ENCODE peak calls at places on chromosome 20, in four cellular contexts. One of them, this sample, is unnamed.

GRCh38 chr20:58231678-58232077 is 3.2 kb upstream of the ANKRD60 start:
- DNase-seq in CD8-positive, alpha-beta T cell: no peak
- DNase-seq in substantia nigra: no peak
- DNase-seq in heart left ventricle: no peak
- DNase-seq in this sample: no peak

GRCh38 chr20:38499366-38499765 is 26.7 kb downstream of the RALGAPB start:
- DNase-seq in substantia nigra: no peak
- DNase-seq in CD8-positive, alpha-beta T cell: no peak
- DNase-seq in heart left ventricle: no peak
- DNase-seq in this sample: no peak

GRCh38 chr20:62482136-62482833 is 6.5 kb upstream of the GATA5 start:
- DNase-seq in CD8-positive, alpha-beta T cell: no peak
- DNase-seq in heart left ventricle: no peak
- DNase-seq in substantia nigra: no peak
- DNase-seq in this sample: no peak

GRCh38 chr20:63381781-63382431 is 20.8 kb upstream of the CHRNA4 start:
- DNase-seq in substantia nigra: no peak
- DNase-seq in heart left ventricle: no peak
- DNase-seq in CD8-positive, alpha-beta T cell: no peak
- DNase-seq in this sample: no peak

GRCh38 chr20:11368537-11368936 is 549.2 kb upstream of the BTBD3 start:
- DNase-seq in substantia nigra: no peak
- DNase-seq in CD8-positive, alpha-beta T cell: no peak
- DNase-seq in heart left ventricle: no peak
- DNase-seq in this sample: no peak

GRCh38 chr20:33229843-33230242 is 6.0 kb upstream of the BPIFA1 start:
- DNase-seq in heart left ventricle: no peak
- DNase-seq in substantia nigra: no peak
- DNase-seq in CD8-positive, alpha-beta T cell: no peak
- DNase-seq in this sample: no peak

GRCh38 chr20:717271-717670 is 41.7 kb upstream of the SCRT2 start:
- DNase-seq in heart left ventricle: no peak
- DNase-seq in CD8-positive, alpha-beta T cell: no peak
- DNase-seq in substantia nigra: no peak
- DNase-seq in this sample: no peak

GRCh38 chr20:63955846-63956663 is at the start of gene UCKL1:
- DNase-seq in heart left ventricle: peak
- DNase-seq in substantia nigra: peak
- DNase-seq in CD8-positive, alpha-beta T cell: peak
- DNase-seq in this sample: peak

GRCh38 chr20:60961551-60961950 is 290.5 kb upstream of the CDH4 start:
- DNase-seq in CD8-positive, alpha-beta T cell: no peak
- DNase-seq in substantia nigra: no peak
- DNase-seq in heart left ventricle: no peak
- DNase-seq in this sample: no peak

GRCh38 chr20:62632575-62632974 is 9.7 kb upstream of the SLCO4A1 start:
- DNase-seq in substantia nigra: no peak
- DNase-seq in heart left ventricle: no peak
- DNase-seq in CD8-positive, alpha-beta T cell: no peak
- DNase-seq in this sample: no peak

GRCh38 chr20:2984956-2985661 is 58.3 kb upstream of the GNRH2 start:
- DNase-seq in substantia nigra: no peak
- DNase-seq in CD8-positive, alpha-beta T cell: no peak
- DNase-seq in heart left ventricle: no peak
- DNase-seq in this sample: no peak

GRCh38 chr20:43751167-43752050 is 24.6 kb upstream of the GTSF1L start:
- DNase-seq in CD8-positive, alpha-beta T cell: no peak
- DNase-seq in substantia nigra: no peak
- DNase-seq in heart left ventricle: no peak
- DNase-seq in this sample: no peak

GRCh38 chr20:22768779-22769178 is 184.4 kb upstream of the FOXA2 start:
- DNase-seq in CD8-positive, alpha-beta T cell: no peak
- DNase-seq in substantia nigra: no peak
- DNase-seq in heart left ventricle: no peak
- DNase-seq in this sample: no peak

GRCh38 chr20:59606566-59606965 is 2.2 kb downstream of the PHACTR3 start:
- DNase-seq in substantia nigra: no peak
- DNase-seq in heart left ventricle: no peak
- DNase-seq in CD8-positive, alpha-beta T cell: no peak
- DNase-seq in this sample: no peak

GRCh38 chr20:62063981-62064787 is 1.5 kb downstream of the TAF4 start:
- DNase-seq in CD8-positive, alpha-beta T cell: no peak
- DNase-seq in substantia nigra: no peak
- DNase-seq in heart left ventricle: peak
- DNase-seq in this sample: no peak

GRCh38 chr20:57465943-57466342 is 59.0 kb downstream of the CTCFL start:
- DNase-seq in substantia nigra: no peak
- DNase-seq in CD8-positive, alpha-beta T cell: no peak
- DNase-seq in heart left ventricle: no peak
- DNase-seq in this sample: no peak

GRCh38 chr20:63495771-63496403 is 3.0 kb downstream of the EEF1A2 start:
- DNase-seq in CD8-positive, alpha-beta T cell: peak
- DNase-seq in heart left ventricle: peak
- DNase-seq in substantia nigra: peak
- DNase-seq in this sample: no peak

GRCh38 chr20:25005220-25005619 is 12.7 kb upstream of the APMAP start:
- DNase-seq in CD8-positive, alpha-beta T cell: no peak
- DNase-seq in substantia nigra: no peak
- DNase-seq in heart left ventricle: peak
- DNase-seq in this sample: no peak

GRCh38 chr20:49889245-49889942 is 25.9 kb downstream of the SPATA2 start:
- DNase-seq in substantia nigra: no peak
- DNase-seq in heart left ventricle: no peak
- DNase-seq in CD8-positive, alpha-beta T cell: no peak
- DNase-seq in this sample: no peak

GRCh38 chr20:49888341-49889244 is 26.7 kb downstream of the SPATA2 start:
- DNase-seq in CD8-positive, alpha-beta T cell: peak
- DNase-seq in heart left ventricle: no peak
- DNase-seq in substantia nigra: peak
- DNase-seq in this sample: peak

GRCh38 chr20:49887251-49887827 is 28.0 kb downstream of the SPATA2 start:
- DNase-seq in heart left ventricle: no peak
- DNase-seq in CD8-positive, alpha-beta T cell: no peak
- DNase-seq in substantia nigra: no peak
- DNase-seq in this sample: peak

GRCh38 chr20:49886571-49887203 is 28.6 kb downstream of the SPATA2 start:
- DNase-seq in CD8-positive, alpha-beta T cell: no peak
- DNase-seq in substantia nigra: no peak
- DNase-seq in heart left ventricle: no peak
- DNase-seq in this sample: no peak

GRCh38 chr20:49887828-49888340 is 27.4 kb downstream of the SPATA2 start:
- DNase-seq in CD8-positive, alpha-beta T cell: no peak
- DNase-seq in heart left ventricle: no peak
- DNase-seq in substantia nigra: no peak
- DNase-seq in this sample: no peak
- H3K27ac ChIP-seq in CD8-positive, alpha-beta T cell: no peak
- H3K27ac ChIP-seq in heart left ventricle: no peak
- H3K27ac ChIP-seq in substantia nigra: peak
- H3K27ac ChIP-seq in this sample: peak

DNA sequence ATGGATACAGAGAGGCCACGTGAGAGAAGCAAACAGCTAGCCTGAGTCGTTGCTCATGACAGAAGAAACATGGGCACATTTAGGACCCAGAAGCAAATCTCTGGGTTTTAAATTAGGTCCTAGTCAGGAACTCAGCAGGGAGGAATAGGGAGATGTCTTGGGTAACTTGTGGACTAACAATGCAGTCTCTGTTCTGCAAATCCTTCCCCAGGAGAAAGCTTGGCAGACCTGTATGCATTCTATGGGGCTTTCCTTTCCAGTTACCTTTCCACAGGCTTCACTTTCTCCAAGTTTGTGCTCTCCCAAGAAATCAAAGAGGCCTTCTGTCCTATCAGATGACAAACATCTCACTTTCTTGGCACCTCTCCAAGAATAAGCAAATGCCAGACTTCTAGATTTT is 47.2 kb upstream of the PLCB4 start:
- DNase-seq in substantia nigra: no peak
- DNase-seq in CD8-positive, alpha-beta T cell: no peak
- DNase-seq in heart left ventricle: no peak
- DNase-seq in this sample: no peak
- H3K27ac ChIP-seq in substantia nigra: no peak
- H3K27ac ChIP-seq in CD8-positive, alpha-beta T cell: no peak
- H3K27ac ChIP-seq in heart left ventricle: no peak
- H3K27ac ChIP-seq in this sample: no peak

GRCh38 chr20:41509801-41510200 is 108.4 kb downstream of the CHD6 start:
- DNase-seq in CD8-positive, alpha-beta T cell: no peak
- DNase-seq in substantia nigra: no peak
- DNase-seq in heart left ventricle: peak
- DNase-seq in this sample: no peak

GRCh38 chr20:41509316-41509715 is 108.9 kb downstream of the CHD6 start:
- DNase-seq in heart left ventricle: no peak
- DNase-seq in CD8-positive, alpha-beta T cell: no peak
- DNase-seq in substantia nigra: no peak
- DNase-seq in this sample: no peak

GRCh38 chr20:41507851-41508250 is 110.3 kb downstream of the CHD6 start:
- DNase-seq in substantia nigra: no peak
- DNase-seq in CD8-positive, alpha-beta T cell: no peak
- DNase-seq in heart left ventricle: no peak
- DNase-seq in this sample: no peak

GRCh38 chr20:41510224-41510623 is 108.0 kb downstream of the CHD6 start:
- DNase-seq in CD8-positive, alpha-beta T cell: no peak
- DNase-seq in heart left ventricle: peak
- DNase-seq in substantia nigra: no peak
- DNase-seq in this sample: no peak

DNA sequence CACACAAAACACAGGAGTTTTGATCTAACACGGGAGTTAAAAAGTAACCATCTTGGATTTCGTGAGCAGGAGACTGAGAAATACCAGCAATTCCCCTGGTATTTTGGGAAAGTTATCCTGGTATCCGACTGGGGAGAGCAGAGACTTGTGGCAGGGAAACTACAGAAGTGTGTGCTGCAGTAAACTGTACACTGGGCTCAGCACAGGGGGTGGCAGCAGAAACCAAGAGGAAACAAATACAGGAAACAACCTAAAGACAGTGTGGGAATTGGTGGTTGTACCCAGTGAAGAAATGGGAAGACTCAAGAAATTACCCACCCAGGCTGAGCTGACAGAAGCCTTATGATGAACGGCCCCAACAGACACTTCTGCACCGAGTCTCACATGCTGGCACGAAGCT is 109.8 kb downstream of the CHD6 start:
- DNase-seq in CD8-positive, alpha-beta T cell: no peak
- DNase-seq in heart left ventricle: no peak
- DNase-seq in substantia nigra: no peak
- DNase-seq in this sample: no peak
- H3K27ac ChIP-seq in CD8-positive, alpha-beta T cell: no peak
- H3K27ac ChIP-seq in heart left ventricle: no peak
- H3K27ac ChIP-seq in substantia nigra: no peak
- H3K27ac ChIP-seq in this sample: no peak

DNA sequence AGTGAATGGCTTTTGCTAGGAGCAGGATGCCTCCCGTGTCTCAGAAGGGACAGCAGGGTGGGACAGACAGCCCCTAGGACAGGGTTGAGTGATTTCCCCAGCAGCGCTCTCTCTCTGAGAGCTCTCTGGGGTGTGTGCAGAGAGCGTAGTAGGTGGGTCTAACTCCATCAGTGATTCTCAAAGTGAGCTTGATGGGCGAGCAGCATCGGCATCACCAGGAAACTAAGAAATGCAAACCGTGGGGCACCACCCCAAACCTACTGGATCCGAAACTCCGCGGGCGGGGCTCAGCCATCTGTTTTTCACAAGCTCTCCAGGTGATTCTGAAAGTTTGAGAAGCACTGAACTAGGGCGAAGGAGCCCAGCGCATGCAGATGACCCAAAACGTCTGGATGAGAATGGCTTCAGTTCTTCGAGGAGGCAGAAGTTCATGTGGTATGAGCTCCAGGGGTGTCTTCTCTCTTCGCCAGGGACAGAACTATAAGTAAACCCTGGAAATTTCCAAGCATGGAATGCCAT is 119.6 kb upstream of the RNF24 start:
- DNase-seq in CD8-positive, alpha-beta T cell: no peak
- DNase-seq in substantia nigra: no peak
- DNase-seq in heart left ventricle: no peak
- DNase-seq in this sample: no peak
- H3K27ac ChIP-seq in CD8-positive, alpha-beta T cell: no peak
- H3K27ac ChIP-seq in substantia nigra: no peak
- H3K27ac ChIP-seq in heart left ventricle: no peak
- H3K27ac ChIP-seq in this sample: no peak

GRCh38 chr20:17969276-17969883 is 562 bp downstream of the MGME1 start:
- DNase-seq in heart left ventricle: peak
- DNase-seq in substantia nigra: no peak
- DNase-seq in CD8-positive, alpha-beta T cell: no peak
- DNase-seq in this sample: no peak

GRCh38 chr20:17968366-17969275 is at the start of the genes MGME1 and SNX5:
- DNase-seq in substantia nigra: peak
- DNase-seq in CD8-positive, alpha-beta T cell: peak
- DNase-seq in heart left ventricle: peak
- DNase-seq in this sample: peak

GRCh38 chr20:17971571-17972013 is 2.8 kb downstream of the MGME1 start:
- DNase-seq in substantia nigra: no peak
- DNase-seq in heart left ventricle: no peak
- DNase-seq in CD8-positive, alpha-beta T cell: no peak
- DNase-seq in this sample: no peak

GRCh38 chr20:17969884-17970409 is 1.1 kb downstream of the MGME1 start:
- DNase-seq in substantia nigra: no peak
- DNase-seq in CD8-positive, alpha-beta T cell: peak
- DNase-seq in heart left ventricle: no peak
- DNase-seq in this sample: no peak

DNA sequence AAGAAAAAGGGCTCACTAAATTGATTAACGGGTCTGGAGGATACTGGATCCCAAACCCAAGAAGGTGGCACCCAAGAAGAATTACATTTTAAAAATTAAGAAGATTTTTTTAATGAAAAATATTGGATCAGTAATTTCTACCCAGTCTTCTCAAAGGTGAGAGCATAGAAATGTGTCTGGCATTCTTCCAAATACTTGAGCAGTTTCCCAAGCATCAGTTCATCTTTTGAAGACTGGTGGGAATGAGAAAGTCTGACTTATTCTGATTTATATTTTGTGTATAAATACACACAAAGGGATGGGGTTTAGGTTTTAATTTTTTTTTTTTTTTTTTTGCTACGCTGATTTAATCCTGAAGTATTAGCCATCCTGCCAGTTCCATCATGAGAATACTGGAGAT is 3.3 kb downstream of the MGME1 start:
- DNase-seq in CD8-positive, alpha-beta T cell: no peak
- DNase-seq in heart left ventricle: no peak
- DNase-seq in substantia nigra: no peak
- DNase-seq in this sample: no peak
- H3K27ac ChIP-seq in CD8-positive, alpha-beta T cell: no peak
- H3K27ac ChIP-seq in heart left ventricle: no peak
- H3K27ac ChIP-seq in substantia nigra: peak
- H3K27ac ChIP-seq in this sample: peak

GRCh38 chr20:48822879-48823385 is 4.9 kb downstream of the PREX1 start:
- DNase-seq in substantia nigra: no peak
- DNase-seq in CD8-positive, alpha-beta T cell: no peak
- DNase-seq in heart left ventricle: no peak
- DNase-seq in this sample: no peak
- H3K27ac ChIP-seq in substantia nigra: peak
- H3K27ac ChIP-seq in CD8-positive, alpha-beta T cell: peak
- H3K27ac ChIP-seq in heart left ventricle: no peak
- H3K27ac ChIP-seq in this sample: peak

This sample was measured in caudate nucleus.